ENCODE peak calls at places on chromosomes 3 and 15, in nine cellular contexts. M is activated naive CD8-positive, alpha-beta T cell treated with anti-CD3 and anti-CD28 coated beads, Interleukin-2, amount 50 U/mL, for 24 hours; L is right cardiac atrium; W is right lobe of liver; G is aorta; H is activated CD4-positive, CD25-positive, alpha-beta regulatory T cell treated with anti-CD3 and anti-CD28 coated beads, Interleukin-2, amount 50 U/mL, for 24 hours; U is left ventricle myocardium superior; T is sciatic nerve; Z is central memory CD8-positive, alpha-beta T cell. V is an unnamed sample.

GRCh38 chr15:41585140-41586047 is 26.4 kb downstream of the TYRO3 start:
- ATAC-seq in W (peak; percentile 93), M (peak; percentile 70), H (peak; percentile 71), T (peak; percentile 90), G (peak; percentile 70), L (peak; percentile 88), U (peak; percentile 92), Z (peak; percentile 46), V (peak; percentile 87)

GRCh38 chr3:29240248-29240647 is 40.6 kb upstream of the RBMS3 start:
- ATAC-seq in M (no peak), T (no peak), L (no peak), Z (no peak), G (no peak), H (no peak), W (no peak), U (peak; percentile 36), V (no peak)

GRCh38 chr15:64934023-64934422 is 22.3 kb downstream of the ANKDD1A start:
- ATAC-seq in G (no peak), L (no peak), W (no peak), T (no peak), U (no peak), Z (no peak), H (no peak), M (no peak), V (no peak)

GRCh38 chr3:11005686-11006256 is 13.2 kb downstream of the SLC6A1 start:
- ATAC-seq in U (no peak), L (no peak), W (peak; percentile 55), Z (no peak), T (no peak), H (no peak), G (no peak), M (no peak), V (no peak)

GRCh38 chr3:195609229-195609628 is 25.5 kb upstream of the APOD start:
- ATAC-seq in Z (peak; percentile 89), U (no peak), L (no peak), T (no peak), M (peak; percentile 94), G (no peak), H (peak; percentile 84), W (no peak), V (peak; percentile 92)

GRCh38 chr15:31471731-31472430 is 145.2 kb downstream of the KLF13 start:
- ATAC-seq in T (peak; percentile 48), W (no peak), U (peak; percentile 74), L (peak; percentile 40), G (peak; percentile 64), H (no peak), M (no peak), Z (no peak), V (no peak)

GRCh38 chr3:160473978-160474377 is 24.4 kb upstream of the TRIM59 start:
- ATAC-seq in W (no peak), G (no peak), T (no peak), H (no peak), L (no peak), Z (no peak), M (no peak), U (no peak), V (no peak)

GRCh38 chr15:101542306-101543025 is 53.0 kb upstream of the PCSK6 start:
- ATAC-seq in L (peak; percentile 65), W (no peak), U (no peak), Z (no peak), T (peak; percentile 49), G (peak; percentile 66), H (no peak), M (no peak), V (no peak)

GRCh38 chr3:151919030-151919328 is 45.5 kb downstream of the SUCNR1 start:
- ATAC-seq in L (no peak), Z (no peak), U (no peak), H (peak; percentile 43), M (no peak), T (no peak), G (no peak), W (no peak), V (peak; percentile 78)

GRCh38 chr3:99747915-99748314 is 69.7 kb upstream of the CMSS1 start:
- ATAC-seq in W (no peak), H (no peak), T (peak; percentile 87), L (peak; percentile 72), M (no peak), U (no peak), Z (no peak), G (peak; percentile 70), V (no peak)

GRCh38 chr3:154886437-154886836 is 193.7 kb upstream of the MME start:
- ATAC-seq in L (no peak), U (peak; percentile 72), H (no peak), Z (no peak), M (no peak), W (no peak), G (no peak), T (peak; percentile 59), V (no peak)

GRCh38 chr3:14200276-14200675 is 21.7 kb downstream of the LSM3 start:
- ATAC-seq in T (no peak), G (no peak), W (no peak), H (no peak), Z (no peak), L (no peak), U (no peak), M (no peak), V (no peak)

V was measured in activated T-helper 17 cell treated with anti-CD3 and anti-CD28 coated beads, Interleukin-2, amount 50 U/mL, for 72 hours.